ENCODE peak calls at places on chromosomes 1 and 21, in five cellular contexts. One of them, this sample, is unnamed.

GRCh38 chr1:183278736-183279591 is 92.9 kb downstream of the LAMC2 start:
- DNase-seq in HCT116: no peak
- DNase-seq in K562: no peak
- DNase-seq in mammary epithelial cell: peak; percentile 95
- DNase-seq in HepG2: no peak
- DNase-seq in this sample: peak; percentile 87

GRCh38 chr1:156993426-156994147 is 52.0 kb downstream of the ARHGEF11 start:
- DNase-seq in HCT116: no peak
- DNase-seq in K562: peak; percentile 40
- DNase-seq in mammary epithelial cell: peak; percentile 12
- DNase-seq in HepG2: no peak
- DNase-seq in this sample: no peak

GRCh38 chr1:53639251-53639721 is 99.7 kb downstream of the GLIS1 start:
- DNase-seq in K562: peak; percentile 38
- DNase-seq in HCT116: peak; percentile 4
- DNase-seq in HepG2: no peak
- DNase-seq in mammary epithelial cell: peak; percentile 19
- DNase-seq in this sample: peak; percentile 45

GRCh38 chr1:31955917-31956736 is 18.0 kb upstream of the PTP4A2 start:
- DNase-seq in mammary epithelial cell: peak; percentile 99
- DNase-seq in HepG2: peak; percentile 70
- DNase-seq in K562: peak; percentile 90
- DNase-seq in HCT116: peak; percentile 44
- DNase-seq in this sample: peak; percentile 80

GRCh38 chr1:5961601-5962000 is 30.6 kb downstream of the NPHP4 start:
- DNase-seq in K562: no peak
- DNase-seq in mammary epithelial cell: no peak
- DNase-seq in HepG2: no peak
- DNase-seq in HCT116: no peak
- DNase-seq in this sample: no peak

GRCh38 chr21:39348040-39348354 is 891 bp downstream of the HMGN1 start:
- DNase-seq in HCT116: no peak
- DNase-seq in HepG2: no peak
- DNase-seq in mammary epithelial cell: no peak
- DNase-seq in K562: no peak
- DNase-seq in this sample: no peak

GRCh38 chr1:217734973-217735372 is 103.8 kb downstream of the SPATA17 start:
- DNase-seq in mammary epithelial cell: peak; percentile 21
- DNase-seq in HepG2: no peak
- DNase-seq in K562: no peak
- DNase-seq in HCT116: no peak
- DNase-seq in this sample: no peak

GRCh38 chr1:53604291-53604919 is 134.6 kb downstream of the GLIS1 start:
- DNase-seq in K562: no peak
- DNase-seq in mammary epithelial cell: no peak
- DNase-seq in HCT116: no peak
- DNase-seq in HepG2: no peak
- DNase-seq in this sample: no peak

GRCh38 chr1:112704908-112705627 is 1.9 kb downstream of the RHOC start:
- DNase-seq in HepG2: peak; percentile 84
- DNase-seq in K562: peak; percentile 95
- DNase-seq in mammary epithelial cell: peak; percentile 98
- DNase-seq in HCT116: peak; percentile 80
- DNase-seq in this sample: peak; percentile 88

GRCh38 chr1:88276158-88276557 is 407.9 kb upstream of the PKN2 start:
- DNase-seq in HCT116: no peak
- DNase-seq in HepG2: no peak
- DNase-seq in K562: no peak
- DNase-seq in mammary epithelial cell: no peak
- DNase-seq in this sample: peak; percentile 4

GRCh38 chr1:51867479-51868232 is 10.9 kb downstream of the NRDC start:
- DNase-seq in HepG2: peak; percentile 65
- DNase-seq in mammary epithelial cell: no peak
- DNase-seq in HCT116: no peak
- DNase-seq in K562: no peak
- DNase-seq in this sample: no peak

GRCh38 chr1:56414728-56415224 is 164.6 kb downstream of the PLPP3 start:
- DNase-seq in HCT116: no peak
- DNase-seq in HepG2: peak; percentile 99
- DNase-seq in mammary epithelial cell: no peak
- DNase-seq in K562: no peak
- DNase-seq in this sample: no peak

GRCh38 chr1:241408170-241408569 is 51.2 kb upstream of the RGS7 start:
- DNase-seq in mammary epithelial cell: no peak
- DNase-seq in HepG2: no peak
- DNase-seq in K562: peak; percentile 36
- DNase-seq in HCT116: no peak
- DNase-seq in this sample: no peak

GRCh38 chr1:167533851-167534300 is 15.5 kb upstream of the CD247 start:
- DNase-seq in HepG2: peak; percentile 54
- DNase-seq in HCT116: peak; percentile 48
- DNase-seq in mammary epithelial cell: peak; percentile 68
- DNase-seq in K562: peak; percentile 87
- DNase-seq in this sample: peak; percentile 21

GRCh38 chr1:110463695-110464094 is 12.7 kb downstream of the PROK1 start:
- DNase-seq in mammary epithelial cell: peak; percentile 39
- DNase-seq in HCT116: peak; percentile 10
- DNase-seq in K562: no peak
- DNase-seq in HepG2: no peak
- DNase-seq in this sample: no peak

GRCh38 chr21:19981938-19982337 is 1016.3 kb upstream of the NCAM2 start:
- DNase-seq in mammary epithelial cell: no peak
- DNase-seq in HCT116: no peak
- DNase-seq in HepG2: no peak
- DNase-seq in K562: no peak
- DNase-seq in this sample: no peak

GRCh38 chr1:115976062-115976899 is at the start of gene SLC22A15:
- DNase-seq in mammary epithelial cell: peak; percentile 55
- DNase-seq in K562: peak; percentile 51
- DNase-seq in HCT116: no peak
- DNase-seq in HepG2: no peak
- DNase-seq in this sample: no peak

GRCh38 chr1:223466156-223466555 is 72.9 kb downstream of the CCDC185 start:
- DNase-seq in mammary epithelial cell: no peak
- DNase-seq in HCT116: no peak
- DNase-seq in HepG2: no peak
- DNase-seq in K562: no peak
- DNase-seq in this sample: no peak

GRCh38 chr21:33552093-33552998 is 9.5 kb downstream of the SON start:
- DNase-seq in mammary epithelial cell: no peak
- DNase-seq in HepG2: no peak
- DNase-seq in K562: peak; percentile 62
- DNase-seq in HCT116: no peak
- DNase-seq in this sample: no peak

GRCh38 chr1:110190282-110190929 is 19.7 kb upstream of the KCNC4 start:
- DNase-seq in HCT116: no peak
- DNase-seq in mammary epithelial cell: no peak
- DNase-seq in HepG2: no peak
- DNase-seq in K562: no peak
- DNase-seq in this sample: no peak

GRCh38 chr1:110200666-110201065 is 9.4 kb upstream of the KCNC4 start:
- DNase-seq in K562: no peak
- DNase-seq in HepG2: no peak
- DNase-seq in mammary epithelial cell: no peak
- DNase-seq in HCT116: no peak
- DNase-seq in this sample: no peak

GRCh38 chr21:44013380-44014088 is 1.4 kb downstream of the TRAPPC10 start:
- DNase-seq in mammary epithelial cell: peak; percentile 35
- DNase-seq in HepG2: no peak
- DNase-seq in HCT116: no peak
- DNase-seq in K562: peak; percentile 41
- DNase-seq in this sample: no peak

GRCh38 chr1:227899141-227899819 is 48.5 kb downstream of the WNT9A start:
- DNase-seq in mammary epithelial cell: no peak
- DNase-seq in K562: no peak
- DNase-seq in HCT116: no peak
- DNase-seq in HepG2: no peak
- DNase-seq in this sample: no peak

GRCh38 chr1:228500901-228501871 is 14.0 kb downstream of the RNF187 start:
- DNase-seq in HepG2: peak; percentile 76
- DNase-seq in K562: peak; percentile 87
- DNase-seq in mammary epithelial cell: peak; percentile 81
- DNase-seq in HCT116: peak; percentile 60
- DNase-seq in this sample: peak; percentile 73

GRCh38 chr1:44811714-44812151 is 3.4 kb downstream of the BTBD19 start:
- DNase-seq in K562: peak; percentile 57
- DNase-seq in HepG2: no peak
- DNase-seq in mammary epithelial cell: no peak
- DNase-seq in HCT116: no peak
- DNase-seq in this sample: no peak

GRCh38 chr1:246565751-246566127 is 322 bp downstream of the TFB2M start:
- DNase-seq in K562: no peak
- DNase-seq in HepG2: peak; percentile 53
- DNase-seq in mammary epithelial cell: no peak
- DNase-seq in HCT116: no peak
- DNase-seq in this sample: no peak

GRCh38 chr1:246564839-246565750 is 966 bp downstream of the TFB2M start:
- DNase-seq in K562: no peak
- DNase-seq in mammary epithelial cell: peak; percentile 42
- DNase-seq in HepG2: no peak
- DNase-seq in HCT116: no peak
- DNase-seq in this sample: no peak

GRCh38 chr1:246567258-246568235 is 1.3 kb downstream of the CNST start:
- DNase-seq in mammary epithelial cell: peak; percentile 62
- DNase-seq in HepG2: peak; percentile 9
- DNase-seq in K562: peak; percentile 50
- DNase-seq in HCT116: no peak
- DNase-seq in this sample: peak; percentile 28

GRCh38 chr1:246566128-246566807 is at the start of the genes CNST and TFB2M:
- DNase-seq in HepG2: peak; percentile 97
- DNase-seq in K562: peak; percentile 96
- DNase-seq in HCT116: peak; percentile 97
- DNase-seq in mammary epithelial cell: peak; percentile 99
- DNase-seq in this sample: peak; percentile 75

DNA sequence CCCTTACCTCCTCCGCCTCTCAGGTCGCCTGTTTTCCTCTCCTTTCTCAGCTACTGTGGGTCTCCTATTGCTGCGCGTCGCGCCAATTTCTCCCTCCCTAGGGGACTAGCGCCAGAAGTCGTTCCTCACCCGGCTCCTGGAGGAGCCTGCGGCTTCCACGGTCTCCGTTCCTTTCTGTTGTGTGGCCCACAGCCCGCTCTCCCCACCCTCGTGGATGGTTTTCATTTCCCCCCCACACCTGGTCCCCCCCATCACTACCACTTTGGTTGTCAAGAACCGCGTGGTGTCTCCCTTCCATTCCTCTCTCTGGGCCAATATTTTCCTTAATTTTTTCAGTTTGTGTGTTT is 525 bp downstream of the CNST start:
- DNase-seq in mammary epithelial cell: no peak
- DNase-seq in K562: peak; percentile 83
- DNase-seq in HCT116: no peak
- DNase-seq in HepG2: no peak
- DNase-seq in this sample: no peak
- H3K4me3 ChIP-seq in mammary epithelial cell: peak overlapping the region; percentile 76
- H3K4me3 ChIP-seq in K562: peak overlapping the region; percentile 85
- H3K4me3 ChIP-seq in HCT116: peak overlapping the region; percentile 73
- H3K4me3 ChIP-seq in HepG2: peak overlapping the region; percentile 96
- H3K4me3 ChIP-seq in this sample: peak overlapping the region; percentile 99

DNA sequence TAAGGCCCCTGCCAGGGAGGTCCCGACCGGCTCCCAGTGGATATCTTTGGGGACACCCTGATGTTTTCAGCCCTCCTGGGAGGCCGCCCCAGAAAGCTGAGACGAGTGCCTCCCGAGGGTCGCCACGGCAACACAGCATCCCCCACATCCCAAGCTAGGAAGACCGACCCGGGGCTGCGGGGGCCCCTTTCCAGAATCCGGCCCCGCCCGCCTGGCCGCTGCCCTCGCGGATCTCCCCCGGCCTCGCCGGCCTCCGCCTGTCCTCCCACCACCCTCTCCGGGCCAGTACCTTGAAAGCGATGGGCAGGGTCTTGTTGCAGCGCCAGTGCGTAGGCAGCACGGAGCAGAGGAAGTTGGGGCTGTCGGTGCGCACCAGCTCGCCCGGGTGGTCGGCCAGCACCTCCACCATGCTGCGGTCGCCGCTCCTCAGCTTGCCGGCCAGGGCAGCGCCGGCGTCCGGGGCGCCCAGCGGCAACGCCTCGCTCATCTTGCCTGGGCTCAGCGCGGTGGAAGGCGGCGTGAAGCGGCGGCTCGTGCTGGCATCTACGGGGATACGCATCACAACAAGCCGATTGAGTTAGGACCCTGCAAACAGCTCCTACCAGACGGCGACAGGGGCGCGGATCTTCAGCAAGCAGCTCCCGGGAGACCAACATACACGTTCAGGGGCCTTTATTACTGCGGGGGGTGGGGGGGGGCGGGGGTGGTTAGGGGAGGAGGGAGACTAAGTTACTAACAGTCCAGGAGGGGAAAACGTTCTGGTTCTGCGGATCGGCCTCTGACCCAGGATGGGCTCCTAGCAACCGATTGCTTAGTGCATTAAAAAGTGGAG is 162.3 kb downstream of the RUNX1 start:
- DNase-seq in HCT116: no peak
- DNase-seq in HepG2: no peak
- DNase-seq in K562: peak; percentile 46
- DNase-seq in mammary epithelial cell: no peak
- DNase-seq in this sample: no peak
- TF ChIP-seq EZH2 in HCT116: no peak
- TF ChIP-seq EZH2 in HepG2: no peak
- TF ChIP-seq EZH2 in K562: no peak
- TF ChIP-seq EZH2 in mammary epithelial cell: no peak
- TF ChIP-seq EZH2 in this sample: no peak

GRCh38 chr1:20356850-20357459 is 66.3 kb downstream of the VWA5B1 start:
- DNase-seq in K562: no peak
- DNase-seq in HepG2: no peak
- DNase-seq in mammary epithelial cell: peak; percentile 21
- DNase-seq in HCT116: no peak
- DNase-seq in this sample: no peak
- H3K27me3 ChIP-seq in K562: peaks cover 37% of the 10 kb centered on the region
- H3K27me3 ChIP-seq in HepG2: peaks cover 56% of the 10 kb centered on the region
- H3K27me3 ChIP-seq in mammary epithelial cell: no peaks in the 10 kb centered on the region
- H3K27me3 ChIP-seq in HCT116: no peaks in the 10 kb centered on the region
- H3K27me3 ChIP-seq in this sample: no peaks in the 10 kb centered on the region

GRCh38 chr1:23394664-23395063 is 25.0 kb upstream of the ZNF436 start:
- DNase-seq in HepG2: no peak
- DNase-seq in mammary epithelial cell: no peak
- DNase-seq in K562: no peak
- DNase-seq in HCT116: no peak
- DNase-seq in this sample: no peak
- H3K4me3 ChIP-seq in HepG2: no peak overlapping the region
- H3K4me3 ChIP-seq in mammary epithelial cell: no peak overlapping the region
- H3K4me3 ChIP-seq in K562: no peak overlapping the region
- H3K4me3 ChIP-seq in HCT116: no peak overlapping the region
- H3K4me3 ChIP-seq in this sample: no peak overlapping the region

GRCh38 chr1:34163792-34164509 is 1.1 kb downstream of the CSMD2 start:
- DNase-seq in mammary epithelial cell: no peak
- DNase-seq in HCT116: no peak
- DNase-seq in K562: no peak
- DNase-seq in HepG2: no peak
- DNase-seq in this sample: no peak

GRCh38 chr1:34166191-34167090 is 1.4 kb upstream of the CSMD2 start:
- DNase-seq in HepG2: no peak
- DNase-seq in K562: no peak
- DNase-seq in HCT116: no peak
- DNase-seq in mammary epithelial cell: no peak
- DNase-seq in this sample: no peak

GRCh38 chr1:34165422-34165921 is 442 bp upstream of the CSMD2 start:
- DNase-seq in HCT116: no peak
- DNase-seq in mammary epithelial cell: no peak
- DNase-seq in HepG2: no peak
- DNase-seq in K562: no peak
- DNase-seq in this sample: no peak

GRCh38 chr1:34162852-34163766 is 1.9 kb downstream of the CSMD2 start:
- DNase-seq in K562: peak; percentile 49
- DNase-seq in HepG2: peak; percentile 32
- DNase-seq in mammary epithelial cell: peak; percentile 15
- DNase-seq in HCT116: peak; percentile 39
- DNase-seq in this sample: peak; percentile 63

GRCh38 chr1:34164510-34165381 is at the start of gene CSMD2:
- DNase-seq in K562: no peak
- DNase-seq in HCT116: no peak
- DNase-seq in HepG2: no peak
- DNase-seq in mammary epithelial cell: peak; percentile 14
- DNase-seq in this sample: no peak
- TF ChIP-seq EZH2 in K562: no peak
- TF ChIP-seq EZH2 in HCT116: no peak
- TF ChIP-seq EZH2 in HepG2: no peak
- TF ChIP-seq EZH2 in mammary epithelial cell: no peak
- TF ChIP-seq EZH2 in this sample: no peak